ENCODE peak calls at places on chromosomes 13 and 19, in nine cellular contexts. O, J, H, C, V, Z, S, L and E are unnamed samples.

GRCh38 chr19:30344446-30345425 is 27.4 kb upstream of the ZNF536 start:
- DNase-seq in O (no peak), J (peak), H (no peak), C (no peak), V (no peak), Z (no peak), S (no peak), L (no peak), E (no peak)

GRCh38 chr19:33404506-33404905 is 31.0 kb downstream of the CEBPG start:
- DNase-seq in O (no peak), J (no peak), H (no peak), C (no peak), V (no peak), Z (no peak), S (no peak), L (no peak), E (no peak)

GRCh38 chr13:38542601-38543000 is 144.3 kb upstream of the FREM2 start:
- DNase-seq in O (no peak), J (no peak), H (no peak), C (no peak), V (no peak), Z (peak), S (no peak), L (no peak), E (no peak)

GRCh38 chr19:51333836-51334460 is 8.0 kb downstream of the VSIG10L start:
- DNase-seq in O (no peak), J (no peak), H (no peak), C (no peak), V (no peak), Z (peak), S (no peak), L (no peak), E (no peak)

GRCh38 chr19:485122-485521 is 11.2 kb upstream of the MADCAM1 start:
- DNase-seq in O (no peak), J (no peak), H (no peak), C (no peak), V (no peak), Z (no peak), S (no peak), L (no peak), E (no peak)

GRCh38 chr19:918481-919156 is 1.5 kb downstream of the KISS1R start:
- DNase-seq in O (no peak), J (no peak), H (no peak), C (peak), V (no peak), Z (no peak), S (no peak), L (no peak), E (no peak)

GRCh38 chr13:86006317-86006716 is 207.1 kb upstream of the SLITRK6 start:
- DNase-seq in O (no peak), J (no peak), H (no peak), C (no peak), V (no peak), Z (no peak), S (no peak), L (no peak), E (no peak)

GRCh38 chr13:34627499-34627898 is 314.6 kb upstream of the NBEA start:
- DNase-seq in O (no peak), J (no peak), H (no peak), C (no peak), V (no peak), Z (no peak), S (no peak), L (no peak), E (no peak)

GRCh38 chr19:29623726-29624488 is 17.8 kb downstream of the POP4 start:
- DNase-seq in O (no peak), J (no peak), H (no peak), C (peak), V (no peak), Z (no peak), S (no peak), L (no peak), E (no peak)

GRCh38 chr13:52004508-52005183 is 6.6 kb downstream of the ATP7B start:
- DNase-seq in O (no peak), J (peak), H (no peak), C (no peak), V (no peak), Z (no peak), S (no peak), L (no peak), E (no peak)

GRCh38 chr19:17385878-17386611 is 8.0 kb downstream of the CCDC194 start:
- DNase-seq in O (peak), J (peak), H (peak), C (peak), V (peak), Z (peak), S (peak), L (no peak), E (no peak)

GRCh38 chr19:32018014-32018413 is 327.4 kb upstream of the ZNF507 start:
- DNase-seq in O (no peak), J (no peak), H (no peak), C (no peak), V (no peak), Z (no peak), S (no peak), L (no peak), E (no peak)

GRCh38 chr19:16252459-16253205 is 54.9 kb downstream of the AP1M1 start:
- DNase-seq in O (no peak), J (peak), H (no peak), C (no peak), V (no peak), Z (no peak), S (no peak), L (no peak), E (no peak)